ENCODE peak calls at places on chromosome 20, in nine cellular contexts. M is BE2C; T is cardiac fibroblast; J is Right ventricle myocardium superior; Q is CD8-positive, alpha-beta memory T cell; D is A549; V is A172; P is choroid plexus epithelial cell; L is HT-29. X is an unnamed sample.

GRCh38 chr20:4550740-4551139 is 171.0 kb upstream of the PRND start:
- DNase-seq in V (peak), P (no peak), D (no peak), J (no peak), T (peak), L (no peak), Q (no peak), M (no peak), X (no peak)

GRCh38 chr20:41185013-41185757 is 47.8 kb downstream of the PLCG1 start:
- DNase-seq in P (no peak), Q (no peak), J (peak), V (no peak), M (peak), T (no peak), L (no peak), D (no peak), X (peak)

GRCh38 chr20:63364801-63365585 is 3.8 kb upstream of the CHRNA4 start:
- DNase-seq in M (no peak), P (no peak), V (no peak), Q (no peak), T (no peak), J (no peak), L (no peak), D (no peak), X (no peak)

GRCh38 chr20:18005170-18005989 is 36.6 kb downstream of the MGME1 start:
- DNase-seq in J (no peak), P (no peak), V (no peak), D (no peak), M (no peak), L (no peak), Q (no peak), T (no peak), X (no peak)

GRCh38 chr20:23270427-23270911 is 80.1 kb upstream of the NXT1 start:
- DNase-seq in L (no peak), P (peak), T (peak), V (peak), D (no peak), J (no peak), M (no peak), Q (no peak), X (peak)

GRCh38 chr20:57774951-57775350 is 65.1 kb upstream of the PMEPA1 start:
- DNase-seq in M (no peak), Q (no peak), D (no peak), T (no peak), J (no peak), P (no peak), L (no peak), V (no peak), X (no peak)

GRCh38 chr20:32474967-32475819 is 109.9 kb downstream of the NOL4L start:
- DNase-seq in J (peak), P (peak), V (peak), M (peak), L (peak), T (peak), Q (no peak), D (peak), X (peak)

GRCh38 chr20:62030834-62031434 is 34.7 kb downstream of the TAF4 start:
- DNase-seq in P (no peak), D (no peak), J (no peak), T (no peak), L (peak), V (no peak), M (no peak), Q (no peak), X (no peak)

GRCh38 chr20:39676857-39677351 is 714.8 kb downstream of the DHX35 start:
- DNase-seq in Q (no peak), M (no peak), T (peak), L (no peak), D (no peak), V (no peak), P (no peak), J (no peak), X (no peak)

GRCh38 chr20:58169441-58169840 is 59.0 kb downstream of the ANKRD60 start:
- DNase-seq in L (no peak), Q (no peak), J (peak), P (peak), M (no peak), V (no peak), D (no peak), T (no peak), X (peak)

GRCh38 chr20:9699181-9699580 is 139.7 kb downstream of the PAK5 start:
- DNase-seq in D (no peak), T (no peak), P (peak), V (peak), Q (no peak), M (no peak), L (no peak), J (no peak), X (no peak)

X was measured in SJSA1.